ENCODE peak calls at places on chromosomes 16 and 17, in eight cellular contexts. M, H, Z, P, I, X, E and K are unnamed samples.

GRCh38 chr16:8796469-8797363 is 723 bp downstream of the TMEM186 start:
- DNase-seq in M (no peak), H (no peak), Z (no peak), P (no peak), I (no peak), X (no peak), E (no peak), K (no peak)

GRCh38 chr17:28230011-28230410 is 89.0 kb upstream of the TMEM97 start:
- DNase-seq in M (no peak), H (no peak), Z (no peak), P (no peak), I (no peak), X (no peak), E (no peak), K (peak)

GRCh38 chr16:29816694-29817441 is 916 bp downstream of the PAGR1 start:
- DNase-seq in M (peak), H (peak), Z (peak), P (peak), I (peak), X (peak), E (peak), K (peak)

GRCh38 chr17:38728290-38728831 is 1.8 kb upstream of the CISD3 start:
- DNase-seq in M (peak), H (no peak), Z (no peak), P (no peak), I (no peak), X (no peak), E (no peak), K (no peak)

GRCh38 chr17:47862621-47863440 is 11.9 kb upstream of the SP6 start:
- DNase-seq in M (no peak), H (no peak), Z (peak), P (no peak), I (no peak), X (no peak), E (no peak), K (no peak)

GRCh38 chr16:48182979-48183537 is 27.3 kb upstream of the ABCC12 start:
- DNase-seq in M (no peak), H (no peak), Z (no peak), P (no peak), I (no peak), X (no peak), E (no peak), K (no peak)

GRCh38 chr16:56316545-56316944 is 108.8 kb downstream of the AMFR start:
- DNase-seq in M (no peak), H (no peak), Z (no peak), P (no peak), I (no peak), X (no peak), E (no peak), K (no peak)

GRCh38 chr16:57614546-57615343 is 13.7 kb upstream of the ADGRG1 start:
- DNase-seq in M (no peak), H (no peak), Z (no peak), P (no peak), I (no peak), X (no peak), E (no peak), K (peak)

GRCh38 chr17:50967795-50968194 is 101.6 kb upstream of the TOB1 start:
- DNase-seq in M (no peak), H (no peak), Z (peak), P (no peak), I (no peak), X (no peak), E (no peak), K (no peak)

GRCh38 chr16:17755158-17755557 is 284.4 kb upstream of the XYLT1 start:
- DNase-seq in M (no peak), H (no peak), Z (no peak), P (no peak), I (no peak), X (no peak), E (no peak), K (no peak)

GRCh38 chr16:86515420-86515779 is 5.1 kb downstream of the FOXF1 start:
- DNase-seq in M (no peak), H (no peak), Z (peak), P (no peak), I (no peak), X (no peak), E (no peak), K (no peak)

GRCh38 chr16:86514656-86515376 is 4.5 kb downstream of the FOXF1 start:
- DNase-seq in M (no peak), H (no peak), Z (peak), P (no peak), I (no peak), X (no peak), E (no peak), K (no peak)

GRCh38 chr16:86512860-86513470 is 2.6 kb downstream of the FOXF1 start:
- DNase-seq in M (no peak), H (no peak), Z (peak), P (no peak), I (no peak), X (no peak), E (no peak), K (no peak)

GRCh38 chr16:86512301-86512859 is 2.1 kb downstream of the FOXF1 start:
- DNase-seq in M (no peak), H (no peak), Z (peak), P (no peak), I (no peak), X (no peak), E (no peak), K (no peak)

DNA sequence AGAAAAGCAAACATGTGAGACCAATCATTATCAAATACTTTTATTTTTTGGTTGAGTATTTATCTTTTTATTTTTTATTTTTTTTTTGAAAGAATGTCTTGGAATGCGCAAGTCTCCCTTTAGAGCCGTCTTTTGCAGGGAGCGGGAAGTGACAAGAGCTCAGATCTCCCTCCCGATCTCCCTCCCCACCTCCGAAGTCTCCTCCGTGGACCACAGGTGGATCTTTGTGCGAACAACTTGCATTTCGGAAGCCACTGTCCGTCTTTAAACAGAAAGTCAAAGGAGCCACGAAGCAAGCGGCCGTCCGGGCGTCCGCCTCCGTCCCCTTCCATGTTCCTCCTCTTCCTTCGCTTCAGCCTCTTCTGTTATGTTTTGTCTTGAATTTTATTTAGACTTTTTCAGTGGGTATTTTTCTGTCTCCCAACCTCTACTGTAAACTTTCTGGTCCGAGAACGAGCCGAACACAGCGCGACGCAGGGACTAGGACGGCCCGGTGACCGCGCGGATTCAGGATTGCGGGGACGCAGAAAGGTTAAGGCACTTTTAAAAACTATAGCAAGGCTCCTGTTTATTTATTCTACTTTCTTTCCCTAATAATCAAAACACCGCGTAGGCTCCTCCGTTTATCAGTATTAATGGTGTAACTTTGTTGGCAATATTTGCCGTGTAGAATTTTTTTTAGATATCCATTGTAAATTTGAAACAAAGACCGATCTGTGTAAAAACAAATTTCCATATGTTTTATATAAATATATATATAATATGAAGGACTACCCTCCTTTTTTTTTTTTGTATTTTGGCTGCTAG is 3.3 kb downstream of the FOXF1 start:
- DNase-seq in M (no peak), H (no peak), Z (no peak), P (no peak), I (no peak), X (no peak), E (no peak), K (no peak)
- TF ChIP-seq POLR2A in M (no peak), H (no peak), Z (no peak), P (no peak), I (no peak), X (no peak), E (no peak), K (no peak)

GRCh38 chr17:30378191-30378796 is 433 bp upstream of the CPD start:
- DNase-seq in M (peak), H (peak), Z (peak), P (no peak), I (peak), X (peak), E (no peak), K (peak)

GRCh38 chr17:30379303-30380105 is 777 bp downstream of the CPD start:
- DNase-seq in M (peak), H (peak), Z (no peak), P (peak), I (peak), X (peak), E (no peak), K (no peak)

GRCh38 chr17:30377574-30377973 is 1.2 kb upstream of the CPD start:
- DNase-seq in M (no peak), H (no peak), Z (no peak), P (no peak), I (no peak), X (no peak), E (no peak), K (no peak)

GRCh38 chr17:30380106-30380420 is 1.3 kb downstream of the CPD start:
- DNase-seq in M (no peak), H (no peak), Z (peak), P (no peak), I (no peak), X (no peak), E (no peak), K (no peak)

GRCh38 chr17:30378797-30379302 is at the start of gene CPD:
- DNase-seq in M (peak), H (peak), Z (peak), P (peak), I (peak), X (peak), E (peak), K (peak)
- TF ChIP-seq POLR2A in M (peak), H (peak), Z (peak), P (peak), I (peak), X (peak), E (peak), K (peak)

DNA sequence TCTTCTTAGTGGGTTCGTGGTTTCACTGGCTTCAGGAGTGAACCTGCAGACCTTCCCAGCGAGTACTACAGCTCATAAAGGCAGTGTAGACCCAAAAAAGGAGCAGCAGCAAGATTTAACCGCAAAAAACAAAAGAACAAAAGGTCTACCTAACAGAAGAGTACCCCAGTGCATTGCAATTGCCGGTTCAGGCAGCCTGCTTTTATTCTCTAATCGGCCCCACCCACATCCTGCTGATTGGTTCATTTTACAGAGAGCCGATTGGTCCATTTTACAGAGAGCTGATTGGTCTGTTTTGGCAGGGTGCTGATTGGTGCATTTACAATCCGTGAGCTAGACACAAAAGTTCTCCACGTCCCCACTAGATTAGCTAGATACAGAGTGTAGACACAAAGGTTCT is 2.0 kb upstream of the ARRB2 start:
- DNase-seq in M (no peak), H (no peak), Z (no peak), P (no peak), I (no peak), X (no peak), E (no peak), K (no peak)
- TF ChIP-seq POLR2A in M (no peak), H (no peak), Z (no peak), P (no peak), I (no peak), X (peak), E (no peak), K (no peak)

DNA sequence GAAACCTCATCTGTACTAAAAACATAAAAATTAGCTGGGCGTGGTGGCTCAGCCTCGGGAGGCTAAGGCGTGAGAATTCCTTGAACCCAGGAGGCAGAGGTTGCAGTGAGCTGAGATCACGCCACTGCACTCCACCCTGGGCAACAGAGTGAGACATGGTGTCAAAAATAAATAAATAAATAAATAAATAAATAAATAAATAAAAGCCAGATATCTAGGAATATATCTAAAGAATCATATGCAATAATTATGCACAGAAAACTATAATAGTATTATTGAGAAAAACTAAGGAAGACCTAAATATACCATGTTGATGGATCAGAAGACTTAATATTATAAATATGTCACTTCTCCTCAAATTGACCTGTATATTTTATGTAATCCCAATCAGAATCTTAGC is 37.0 kb downstream of the TMC7 start:
- DNase-seq in M (no peak), H (no peak), Z (no peak), P (no peak), I (no peak), X (no peak), E (no peak), K (no peak)
- TF ChIP-seq POLR2A in M (no peak), H (no peak), Z (no peak), P (no peak), I (no peak), X (no peak), E (no peak), K (no peak)

DNA sequence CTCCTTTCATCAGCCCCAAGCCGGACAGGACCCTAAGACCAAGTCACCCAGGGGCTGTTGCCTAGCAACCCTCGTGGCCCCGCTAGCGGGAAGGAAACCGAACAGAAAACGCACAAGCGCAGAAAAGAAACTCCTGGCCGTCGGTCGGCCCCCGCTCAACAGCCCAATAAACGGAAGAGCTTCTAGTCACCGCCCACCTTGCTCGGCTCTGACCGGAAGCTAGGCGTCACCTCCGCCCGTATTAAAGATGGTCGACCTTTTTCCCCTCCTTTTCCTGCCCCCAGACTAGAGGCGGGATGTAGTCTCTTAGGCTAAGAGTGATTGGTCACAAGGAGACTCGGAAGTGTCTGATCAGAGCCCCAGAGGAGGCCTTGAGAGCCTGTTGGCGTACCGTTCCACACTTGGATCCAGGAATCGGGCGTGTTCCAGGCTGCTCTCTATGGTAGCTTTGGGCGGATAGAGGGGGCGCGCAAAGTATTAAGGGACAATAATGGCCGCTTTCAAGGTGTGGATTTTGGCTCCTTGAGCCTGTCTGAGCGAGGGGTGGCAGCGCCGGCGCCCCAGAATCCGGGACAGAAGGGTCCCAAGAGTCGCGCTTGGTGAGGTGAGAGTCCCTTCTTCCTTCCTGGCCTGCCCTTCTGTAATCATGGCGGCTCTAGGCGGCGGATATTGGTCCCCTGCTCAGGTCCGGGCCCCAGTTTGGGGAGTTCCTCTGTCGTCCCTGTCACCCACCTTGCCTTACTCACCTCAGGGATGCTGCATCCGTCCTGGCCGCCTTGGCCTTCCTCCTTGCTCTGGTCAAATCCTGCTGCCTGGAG is at the start of the genes DHX38 and TXNL4B:
- DNase-seq in M (peak), H (peak), Z (peak), P (peak), I (peak), X (peak), E (peak), K (peak)
- TF ChIP-seq POLR2A in M (peak), H (peak), Z (peak), P (peak), I (peak), X (peak), E (peak), K (peak)

GRCh38 chr16:81910366-81910885 is 100.8 kb downstream of the SDR42E1 start:
- DNase-seq in M (no peak), H (no peak), Z (no peak), P (no peak), I (no peak), X (no peak), E (no peak), K (no peak)
- TF ChIP-seq POLR2A in M (no peak), H (no peak), Z (no peak), P (no peak), I (no peak), X (no peak), E (no peak), K (no peak)